ENCODE peak calls at places on chromosomes 12 and 14, in six cellular contexts. I, U, N, P, C and A are unnamed samples.
A peak's percentile ranks its signal among the peaks of the same experiment; 100 is the strongest.

GRCh38 chr12:98373982-98374381 is 141.4 kb upstream of the TMPO start:
- DNase-seq in I (no peak), U (no peak), N (no peak), P (no peak), C (no peak), A (no peak)

GRCh38 chr14:75989134-75989533 is 3.6 kb downstream of the IFT43 start:
- DNase-seq in P (peak; percentile 57), I (no peak), U (peak; percentile 69), N (no peak), C (no peak), A (no peak)

GRCh38 chr14:31927348-31927826 is 149.7 kb upstream of the ARHGAP5 start:
- DNase-seq in U (peak; percentile 97), C (no peak), P (peak; percentile 96), I (no peak), N (no peak), A (peak; percentile 41)

GRCh38 chr12:92503029-92503931 is 199.5 kb upstream of the PLEKHG7 start:
- DNase-seq in I (no peak), N (no peak), P (peak; percentile 27), C (no peak), U (no peak), A (no peak)

GRCh38 chr12:53696655-53697321 is 20.9 kb upstream of the ATP5MC2 start:
- DNase-seq in N (no peak), C (no peak), P (no peak), I (no peak), U (no peak), A (no peak)

GRCh38 chr12:128974881-128975280 is 121.6 kb downstream of the GLT1D1 start:
- DNase-seq in P (no peak), U (no peak), N (no peak), C (no peak), I (no peak), A (no peak)

GRCh38 chr12:87141091-87141490 is 884.9 kb upstream of the MGAT4C start:
- DNase-seq in C (no peak), P (no peak), U (no peak), N (no peak), I (no peak), A (no peak)

GRCh38 chr12:109124878-109125648 is 8.7 kb downstream of the ACACB start:
- DNase-seq in P (no peak), C (no peak), I (no peak), U (no peak), N (no peak), A (no peak)

GRCh38 chr12:109721276-109721675 is 7.7 kb downstream of the FAM222A start:
- DNase-seq in I (no peak), C (no peak), P (no peak), U (no peak), N (no peak), A (no peak)

GRCh38 chr12:28966049-28966778 is 182.9 kb upstream of the FAR2 start:
- DNase-seq in U (peak; percentile 20), C (no peak), N (no peak), I (no peak), P (no peak), A (no peak)

GRCh38 chr12:41486718-41487117 is 298.6 kb downstream of the PDZRN4 start:
- DNase-seq in N (no peak), U (peak; percentile 27), C (no peak), P (peak; percentile 4), I (no peak), A (no peak)

GRCh38 chr14:52269100-52269499 is 1.6 kb downstream of the PTGDR start:
- DNase-seq in U (no peak), P (no peak), I (no peak), C (no peak), N (no peak), A (no peak)

GRCh38 chr12:4562034-4562657 is at the start of gene DYRK4:
- DNase-seq in I (peak; percentile 89), C (peak; percentile 35), P (peak; percentile 79), N (peak; percentile 93), U (peak; percentile 60), A (peak; percentile 98)

GRCh38 chr12:124513297-124513867 is 54.0 kb downstream of the NCOR2 start:
- DNase-seq in C (no peak), U (no peak), I (no peak), P (no peak), N (no peak), A (peak; percentile 82)

GRCh38 chr12:104377507-104377812 is 73.9 kb downstream of the EID3 start:
- DNase-seq in C (no peak), N (no peak), U (no peak), P (no peak), I (no peak), A (no peak)

GRCh38 chr12:121996050-121996944 is 25.4 kb upstream of the BCL7A start:
- DNase-seq in P (peak; percentile 10), I (no peak), U (peak; percentile 39), N (no peak), C (no peak), A (no peak)

GRCh38 chr14:38578278-38578681 is 322.4 kb upstream of the CLEC14A start:
- DNase-seq in P (peak; percentile 50), N (no peak), I (no peak), U (no peak), C (no peak), A (no peak)

GRCh38 chr12:5220835-5221234 is 177.2 kb downstream of the KCNA5 start:
- DNase-seq in P (no peak), I (no peak), U (peak; percentile 11), C (peak; percentile 81), N (no peak), A (no peak)

GRCh38 chr12:39764944-39765560 is 145.4 kb upstream of the ABCD2 start:
- DNase-seq in P (peak; percentile 46), N (no peak), C (no peak), U (peak; percentile 58), I (peak; percentile 5), A (no peak)

GRCh38 chr12:27571463-27571862 is 47.5 kb downstream of the PPFIBP1 start:
- DNase-seq in N (no peak), C (no peak), U (peak; percentile 91), P (peak; percentile 68), I (no peak), A (no peak)

GRCh38 chr12:68521321-68521839 is 89.3 kb upstream of the RAP1B start:
- DNase-seq in I (no peak), C (no peak), P (peak; percentile 77), U (peak; percentile 83), N (no peak), A (no peak)

GRCh38 chr14:98946995-98947394 is 325.0 kb downstream of the BCL11B start:
- DNase-seq in N (no peak), U (no peak), P (no peak), C (no peak), I (no peak), A (no peak)

GRCh38 chr12:22729898-22730443 is 105.0 kb downstream of the ETNK1 start:
- DNase-seq in C (no peak), P (peak; percentile 77), I (no peak), U (peak; percentile 80), N (no peak), A (no peak)

GRCh38 chr14:29278301-29278700 is 511.7 kb downstream of the FOXG1 start:
- DNase-seq in C (no peak), N (no peak), P (no peak), U (no peak), I (no peak), A (no peak)

GRCh38 chr12:4037747-4038312 is 164.6 kb upstream of the PARP11 start:
- DNase-seq in P (peak; percentile 47), U (peak; percentile 44), C (peak; percentile 63), I (no peak), N (no peak), A (no peak)

GRCh38 chr12:58310828-58311273 is 369.5 kb downstream of the ATP23 start:
- DNase-seq in U (peak; percentile 99), C (peak; percentile 23), N (no peak), I (no peak), P (peak; percentile 97), A (no peak)

GRCh38 chr14:35740215-35740614 is 68.9 kb downstream of the RALGAPA1 start:
- DNase-seq in N (no peak), I (no peak), C (no peak), U (peak; percentile 13), P (no peak), A (no peak)

GRCh38 chr12:50708619-50709018 is 55.3 kb upstream of the ATF1 start:
- DNase-seq in I (no peak), P (no peak), C (no peak), U (no peak), N (no peak), A (no peak)
- H3K14ac ChIP-seq in I (no peak overlapping the region), P (no peak overlapping the region), C (no peak overlapping the region), U (no peak overlapping the region), N (no peak overlapping the region), A (no peak overlapping the region)

DNA sequence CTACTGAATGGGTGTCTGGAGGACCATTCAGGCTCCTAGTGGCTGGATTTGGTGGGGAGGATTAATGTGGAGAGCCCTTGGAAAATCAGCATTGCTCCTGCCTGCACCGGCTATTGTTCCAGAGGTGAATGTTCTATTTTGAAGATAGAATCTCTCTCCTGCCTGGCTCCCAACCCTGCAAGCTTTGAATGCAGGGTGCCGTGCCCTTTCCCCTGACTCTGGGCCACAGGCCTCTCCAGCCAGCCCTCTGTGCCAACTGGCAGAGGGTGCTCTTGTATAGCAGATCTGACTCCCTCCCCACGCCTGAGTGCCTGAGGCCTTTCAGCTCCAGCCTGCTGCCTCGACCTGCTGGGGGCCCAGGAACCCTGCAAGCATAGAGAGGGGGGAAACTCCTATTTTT is 106.8 kb downstream of the TMEM260 start:
- DNase-seq in P (no peak), U (no peak), C (no peak), N (peak; percentile 61), I (peak; percentile 27), A (peak; percentile 66)
- H4K8ac ChIP-seq in P (no peak overlapping the region), U (no peak overlapping the region), C (no peak overlapping the region), N (no peak overlapping the region), I (no peak overlapping the region), A (no peak overlapping the region)

DNA sequence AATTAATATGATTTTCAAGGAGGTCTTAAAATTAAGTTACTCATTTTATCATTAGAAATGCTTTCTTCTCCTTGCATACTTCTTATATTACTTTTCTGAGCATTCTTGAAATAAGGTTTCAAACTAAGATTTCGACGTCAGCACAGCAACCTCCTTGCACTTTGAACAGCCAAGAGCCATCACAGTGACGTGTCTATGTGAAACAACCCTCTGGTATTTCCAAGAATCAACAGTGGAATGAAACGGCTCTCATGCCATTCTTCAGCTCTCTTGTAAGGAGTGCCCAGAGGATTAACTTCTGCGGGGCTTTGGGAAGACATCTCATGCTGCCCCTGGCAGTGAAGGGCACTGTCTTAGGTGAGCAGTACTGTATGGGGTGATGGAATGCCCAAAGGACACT is 109.2 kb downstream of the EFCAB11 start:
- DNase-seq in P (peak; percentile 83), N (no peak), C (peak; percentile 92), I (no peak), U (peak; percentile 100), A (no peak)
- H3K27ac ChIP-seq in P (peak overlapping the region; percentile 20), N (no peak overlapping the region), C (no peak overlapping the region), I (no peak overlapping the region), U (peak overlapping the region; percentile 86), A (no peak overlapping the region)

DNA sequence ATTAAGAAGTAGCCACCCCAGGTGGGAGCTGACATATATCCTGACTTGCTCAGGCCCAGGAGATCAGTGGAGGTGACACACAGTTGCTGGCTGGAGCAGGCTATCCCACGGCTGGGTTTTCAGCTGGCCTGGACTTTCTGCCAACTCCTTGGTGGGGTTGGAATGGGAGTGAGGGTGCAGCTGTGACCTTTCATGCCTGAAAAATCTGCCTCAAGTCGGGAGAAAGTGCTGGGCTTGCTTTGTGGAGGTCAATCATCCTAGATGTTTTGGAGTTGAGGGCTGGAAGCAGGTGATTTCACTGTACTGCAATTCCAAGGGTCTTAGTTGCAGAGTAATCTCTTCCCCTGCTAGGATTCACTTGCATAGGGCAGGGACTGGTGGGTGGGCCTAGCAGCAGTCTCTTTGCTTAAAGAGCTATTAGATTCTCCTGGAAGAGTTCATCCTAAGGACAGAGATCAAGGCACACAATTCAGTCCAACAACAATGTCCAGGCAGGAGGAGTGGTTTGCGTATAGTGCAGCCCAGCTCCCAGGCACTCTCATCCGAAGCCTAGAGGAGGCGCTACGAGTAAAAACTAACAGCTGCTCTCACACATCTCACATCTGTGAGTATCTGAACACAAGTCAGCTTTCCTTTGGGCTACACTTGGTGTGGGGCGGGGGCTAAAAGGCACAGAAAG is 98.1 kb downstream of the GAS2L3 start:
- DNase-seq in N (no peak), U (no peak), C (no peak), P (no peak), I (no peak), A (no peak)
- H3K14ac ChIP-seq in N (no peak overlapping the region), U (no peak overlapping the region), C (no peak overlapping the region), P (no peak overlapping the region), I (no peak overlapping the region), A (no peak overlapping the region)